ENCODE peak calls at places on chromosomes 6 and 20, in eight cellular contexts. S, Q, H, N, E, C, R and Z are unnamed samples.

GRCh38 chr6:125658759-125659431 is 90.5 kb upstream of the HEY2 start:
- DNase-seq in H (no peak), E (no peak), Q (no peak), S (no peak), N (no peak), R (peak; percentile 5), C (no peak), Z (no peak)

GRCh38 chr6:161673026-161673425 is 399.2 kb upstream of the AGPAT4 start:
- DNase-seq in H (no peak), R (no peak), S (no peak), Q (no peak), E (no peak), N (no peak), C (no peak), Z (no peak)

GRCh38 chr6:80143312-80143960 is 37.0 kb downstream of the BCKDHB start:
- DNase-seq in N (no peak), H (no peak), E (no peak), R (peak; percentile 69), C (no peak), Q (peak; percentile 84), S (no peak), Z (peak; percentile 46)

GRCh38 chr6:47016916-47017315 is 25.2 kb downstream of the ADGRF1 start:
- DNase-seq in E (no peak), Q (no peak), H (no peak), R (no peak), C (no peak), N (no peak), S (no peak), Z (no peak)

GRCh38 chr20:16624106-16624505 is 50.9 kb upstream of the KIF16B start:
- DNase-seq in C (no peak), R (no peak), N (no peak), E (no peak), Q (no peak), S (no peak), H (no peak), Z (no peak)

GRCh38 chr20:53085720-53086119 is 113.6 kb downstream of the TSHZ2 start:
- DNase-seq in Q (no peak), C (no peak), E (no peak), H (no peak), R (no peak), N (no peak), S (no peak), Z (no peak)

GRCh38 chr6:111845441-111845871 is 27.8 kb downstream of the FYN start:
- DNase-seq in E (no peak), H (no peak), N (no peak), C (no peak), S (no peak), R (no peak), Q (no peak), Z (no peak)

GRCh38 chr20:10414982-10415650 is 18.9 kb downstream of the MKKS start:
- DNase-seq in E (no peak), R (no peak), C (no peak), N (no peak), H (no peak), S (no peak), Q (no peak), Z (no peak)

GRCh38 chr6:149450679-149451360 is 34.0 kb downstream of the ZC3H12D start:
- DNase-seq in E (no peak), Q (no peak), C (no peak), H (no peak), R (no peak), N (no peak), S (no peak), Z (no peak)

GRCh38 chr6:130421567-130421966 is 55.8 kb downstream of the TMEM200A start:
- DNase-seq in C (no peak), E (no peak), N (no peak), Q (peak; percentile 91), H (no peak), S (no peak), R (peak; percentile 51), Z (peak; percentile 29)

GRCh38 chr6:132484680-132485018 is 28.3 kb downstream of the STX7 start:
- DNase-seq in E (no peak), H (no peak), N (no peak), R (no peak), Q (no peak), C (no peak), S (no peak), Z (no peak)

GRCh38 chr6:100001915-100002388 is 7.9 kb upstream of the MCHR2 start:
- DNase-seq in R (peak; percentile 27), N (peak; percentile 68), Q (peak; percentile 57), S (no peak), E (peak; percentile 1), C (peak; percentile 15), H (peak; percentile 65), Z (no peak)

GRCh38 chr6:96809119-96809518 is 28.2 kb downstream of the GPR63 start:
- DNase-seq in Q (peak; percentile 76), S (no peak), C (no peak), R (no peak), H (no peak), N (no peak), E (no peak), Z (no peak)

GRCh38 chr6:96520851-96521115 is 823 bp upstream of the UFL1 start:
- DNase-seq in R (no peak), E (no peak), H (no peak), N (no peak), S (no peak), C (no peak), Q (peak; percentile 5), Z (no peak)

GRCh38 chr6:98835149-98836024 is 1.0 kb downstream of the POU3F2 start:
- DNase-seq in Q (no peak), N (no peak), H (no peak), S (no peak), E (no peak), C (no peak), R (no peak), Z (no peak)

GRCh38 chr6:27752038-27752885 is 159.9 kb downstream of the OR2B2 start:
- DNase-seq in S (peak; percentile 18), N (peak; percentile 56), E (peak; percentile 26), R (peak; percentile 76), H (peak; percentile 63), C (peak; percentile 31), Q (peak; percentile 76), Z (peak; percentile 33)

GRCh38 chr20:62589720-62590119 is 52.6 kb upstream of the SLCO4A1 start:
- DNase-seq in R (no peak), E (no peak), S (no peak), C (no peak), Q (no peak), N (no peak), H (no peak), Z (no peak)

GRCh38 chr20:17504326-17504897 is 26.8 kb downstream of the BFSP1 start:
- DNase-seq in E (no peak), N (peak; percentile 48), C (no peak), Q (no peak), H (no peak), S (no peak), R (no peak), Z (no peak)